ENCODE peak calls at places on chromosome 3, in ten cellular contexts. V, X, E, Z, W, C, Q, I, M and N are unnamed samples. For H3K4me1 and H3K36me3, the result is how much of the 10 kb centered on the place peaks cover.

GRCh38 chr3:56801597-56802410 is at the start of gene ARHGEF3:
- DNase-seq in M (peak), C (peak), Q (peak), X (peak), W (peak), Z (peak), V (peak), E (peak), I (peak), N (peak)

GRCh38 chr3:157135671-157136396 is 24.1 kb downstream of the CCNL1 start:
- DNase-seq in Z (no peak), C (no peak), V (no peak), X (no peak), W (no peak), E (peak), Q (peak), I (no peak), M (no peak), N (peak)

GRCh38 chr3:110149763-110150162 is 812.4 kb upstream of the DPPA4 start:
- DNase-seq in Q (no peak), C (no peak), X (no peak), Z (no peak), V (no peak), E (no peak), M (no peak), W (no peak), I (no peak), N (no peak)

GRCh38 chr3:48562367-48563095 is 1.1 kb downstream of the UCN2 start:
- DNase-seq in E (no peak), I (no peak), Q (no peak), V (no peak), W (no peak), Z (no peak), X (no peak), C (no peak), M (no peak), N (no peak)

GRCh38 chr3:67526246-67526645 is 128.2 kb downstream of the SUCLG2 start:
- DNase-seq in C (no peak), E (peak), W (no peak), I (no peak), X (no peak), M (no peak), V (no peak), Z (no peak), Q (no peak), N (no peak)

GRCh38 chr3:197305854-197306253 is 7.4 kb upstream of the DLG1 start:
- DNase-seq in E (peak), M (no peak), Q (no peak), C (no peak), X (no peak), W (no peak), V (no peak), I (no peak), Z (no peak), N (no peak)

GRCh38 chr3:149343951-149344350 is 10.5 kb upstream of the TM4SF18 start:
- DNase-seq in V (no peak), M (no peak), W (no peak), E (no peak), X (no peak), I (no peak), C (no peak), Z (no peak), Q (no peak), N (no peak)

GRCh38 chr3:126083138-126083445 is 832 bp downstream of the SLC41A3 start:
- DNase-seq in V (no peak), Q (no peak), X (no peak), Z (no peak), C (no peak), E (no peak), I (no peak), M (no peak), W (no peak), N (no peak)

GRCh38 chr3:59995563-59995962 is 945.7 kb upstream of the CFAP20DC start:
- DNase-seq in X (no peak), M (no peak), E (no peak), V (no peak), C (no peak), W (no peak), I (no peak), Q (no peak), Z (no peak), N (no peak)

GRCh38 chr3:123459867-123460266 is 11.0 kb upstream of the ADCY5 start:
- DNase-seq in M (no peak), Z (no peak), X (no peak), I (no peak), E (no peak), C (no peak), V (no peak), W (no peak), Q (no peak), N (no peak)

GRCh38 chr3:132180337-132180791 is 136.8 kb upstream of the ACP3 start:
- DNase-seq in Q (no peak), V (no peak), I (peak), M (no peak), Z (no peak), C (no peak), W (no peak), X (peak), E (peak), N (no peak)

GRCh38 chr3:172625404-172625803 is 85.5 kb downstream of the NCEH1 start:
- DNase-seq in I (no peak), X (no peak), V (no peak), C (no peak), E (peak), Z (no peak), Q (no peak), W (no peak), M (no peak), N (no peak)

GRCh38 chr3:60289356-60289935 is 961.8 kb downstream of the FHIT start:
- DNase-seq in C (no peak), Q (no peak), E (no peak), I (no peak), V (no peak), M (no peak), X (no peak), Z (no peak), W (no peak), N (no peak)

GRCh38 chr3:197286678-197287077 is 11.7 kb downstream of the DLG1 start:
- DNase-seq in I (no peak), V (no peak), E (no peak), C (no peak), Q (no peak), M (no peak), Z (no peak), W (no peak), X (no peak), N (no peak)

GRCh38 chr3:178525180-178525704 is 11.0 kb upstream of the KCNMB2 start:
- DNase-seq in W (no peak), E (peak), Q (no peak), V (no peak), C (no peak), I (no peak), X (no peak), M (no peak), Z (no peak), N (no peak)

GRCh38 chr3:125054436-125055164 is 1.2 kb downstream of the HEG1 start:
- DNase-seq in X (no peak), V (no peak), W (no peak), I (no peak), Z (no peak), Q (peak), M (no peak), E (peak), C (no peak), N (no peak)

GRCh38 chr3:102165367-102165766 is 269.4 kb upstream of the ZPLD1 start:
- DNase-seq in Q (no peak), V (no peak), E (peak), I (no peak), W (no peak), X (no peak), Z (no peak), C (no peak), M (no peak), N (no peak)

GRCh38 chr3:103712320-103713008 is 1277.6 kb downstream of the ZPLD1 start:
- DNase-seq in V (no peak), Z (no peak), C (no peak), X (peak), Q (no peak), E (no peak), M (no peak), W (no peak), I (no peak), N (no peak)

GRCh38 chr3:59212128-59212764 is 162.4 kb upstream of the CFAP20DC start:
- DNase-seq in X (peak), E (peak), Z (no peak), I (no peak), M (no peak), V (no peak), C (no peak), W (no peak), Q (no peak), N (no peak)

GRCh38 chr3:65551945-65552344 is 486.8 kb downstream of the MAGI1 start:
- DNase-seq in Z (no peak), I (no peak), V (no peak), W (no peak), Q (no peak), E (no peak), M (no peak), C (no peak), X (no peak), N (no peak)

GRCh38 chr3:52532838-52533622 is 627 bp downstream of the NT5DC2 start:
- DNase-seq in Q (peak), M (peak), C (peak), W (no peak), X (no peak), Z (peak), E (peak), I (no peak), V (peak), N (peak)

GRCh38 chr3:12948891-12949711 is 107.7 kb upstream of the RPL32 start:
- DNase-seq in E (peak), Q (no peak), W (no peak), X (peak), Z (no peak), V (no peak), M (peak), I (peak), C (no peak), N (peak)

GRCh38 chr3:176274161-176274560 is 923.1 kb downstream of the TBL1XR1 start:
- DNase-seq in Q (no peak), C (no peak), W (no peak), X (no peak), M (no peak), I (no peak), V (no peak), E (no peak), Z (no peak), N (no peak)

GRCh38 chr3:57257678-57258077 is 30.1 kb downstream of the APPL1 start:
- DNase-seq in V (no peak), E (no peak), W (no peak), Q (no peak), I (no peak), M (no peak), C (no peak), X (no peak), Z (no peak), N (no peak)

GRCh38 chr3:138949002-138949418 is 2.0 kb downstream of the FOXL2NB start:
- DNase-seq in M (no peak), Q (peak), X (no peak), I (no peak), C (no peak), V (no peak), Z (no peak), W (no peak), E (no peak), N (no peak)

GRCh38 chr3:194852836-194853508 is 167.3 kb downstream of the FAM43A start:
- DNase-seq in M (no peak), V (no peak), W (no peak), C (no peak), E (no peak), Z (no peak), X (no peak), I (no peak), Q (no peak), N (no peak)

GRCh38 chr3:194852345-194852744 is 166.7 kb downstream of the FAM43A start:
- DNase-seq in X (no peak), C (no peak), V (no peak), Q (no peak), E (no peak), Z (no peak), W (no peak), I (no peak), M (no peak), N (no peak)

GRCh38 chr3:194854290-194855024 is 168.8 kb downstream of the FAM43A start:
- DNase-seq in I (no peak), E (no peak), M (no peak), C (no peak), X (no peak), Q (no peak), V (no peak), W (no peak), Z (no peak), N (no peak)

GRCh38 chr3:194851254-194851653 is 165.6 kb downstream of the FAM43A start:
- DNase-seq in C (no peak), Z (no peak), Q (no peak), E (no peak), X (no peak), I (no peak), V (no peak), M (no peak), W (no peak), N (no peak)

DNA sequence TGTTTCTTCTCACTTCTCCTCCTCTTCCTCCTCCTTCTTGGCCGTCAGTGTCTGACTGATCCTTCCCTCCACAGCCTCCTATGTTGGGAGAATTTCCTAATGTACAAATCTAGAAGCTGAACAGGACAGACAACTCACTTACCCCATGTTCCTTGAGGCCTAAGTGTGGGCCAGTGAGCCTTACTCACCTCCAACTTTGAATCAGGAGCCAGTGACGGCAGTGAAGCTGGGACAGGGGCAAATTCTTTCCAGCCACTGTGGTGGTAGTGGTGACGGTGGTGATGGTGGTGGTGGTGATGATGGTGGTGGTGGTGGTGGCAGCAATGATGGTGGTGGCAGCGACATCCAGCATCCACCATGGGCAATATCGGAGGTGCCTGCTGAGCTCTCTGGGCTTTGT is 166.3 kb downstream of the FAM43A start:
- DNase-seq in I (no peak), C (no peak), E (no peak), Q (no peak), Z (no peak), W (no peak), V (no peak), M (no peak), X (no peak), N (no peak)
- H3K4me1 ChIP-seq in I (under half), C (under half), E (under half), Q (under half), Z (under half), W (under half), V (under half), M (under half), X (under half), N (under half)

DNA sequence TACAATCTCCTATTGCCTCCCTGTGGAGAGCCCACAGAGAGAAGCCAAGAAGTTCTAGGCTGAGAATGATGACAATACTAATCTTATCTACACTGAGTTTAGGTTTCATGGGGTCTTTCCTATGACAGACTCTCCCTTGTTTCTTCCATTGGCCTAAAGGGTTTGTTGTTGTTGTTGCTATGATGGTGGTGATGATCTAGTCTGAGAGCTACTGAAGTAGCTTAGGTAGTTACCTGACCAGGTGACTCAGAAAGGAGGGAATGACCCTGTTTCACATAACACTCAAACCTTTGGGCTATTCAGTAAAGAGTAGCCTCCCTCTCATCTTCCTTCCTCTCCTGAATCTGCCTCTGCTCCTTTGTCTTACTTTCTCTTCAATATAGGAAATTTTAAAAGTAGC is 170.2 kb downstream of the GMNC start:
- DNase-seq in W (no peak), C (no peak), Z (no peak), M (no peak), Q (no peak), I (no peak), X (no peak), V (no peak), E (no peak), N (no peak)
- TF ChIP-seq CTCF in W (no peak), C (no peak), Z (no peak), M (no peak), Q (no peak), I (no peak), X (no peak), V (no peak), E (no peak), N (no peak)

GRCh38 chr3:37052860-37053259 is 59.5 kb downstream of the MLH1 start:
- DNase-seq in X (no peak), Z (no peak), Q (no peak), W (no peak), I (no peak), E (no peak), V (no peak), M (no peak), C (no peak), N (no peak)

GRCh38 chr3:37054370-37054769 is 61.1 kb downstream of the MLH1 start:
- DNase-seq in C (no peak), W (no peak), Z (no peak), Q (no peak), M (no peak), E (peak), V (no peak), I (no peak), X (peak), N (no peak)

GRCh38 chr3:37050242-37050641 is 56.9 kb downstream of the MLH1 start:
- DNase-seq in C (no peak), X (no peak), Q (no peak), V (no peak), W (no peak), Z (no peak), I (peak), E (no peak), M (no peak), N (no peak)

GRCh38 chr3:37053753-37054152 is 60.4 kb downstream of the MLH1 start:
- DNase-seq in E (no peak), V (no peak), W (no peak), C (no peak), X (no peak), M (no peak), Z (no peak), I (no peak), Q (no peak), N (no peak)

GRCh38 chr3:37053337-37053736 is 60.0 kb downstream of the MLH1 start:
- DNase-seq in I (no peak), V (no peak), E (no peak), C (no peak), X (no peak), Q (no peak), Z (no peak), W (no peak), M (no peak), N (no peak)
- H3K36me3 ChIP-seq in I (under half), V (under half), E (under half), C (under half), X (under half), Q (under half), Z (half or more), W (under half), M (under half), N (half or more)

GRCh38 chr3:36894924-36895323 is 49.9 kb downstream of the TRANK1 start:
- DNase-seq in E (no peak), V (no peak), M (no peak), I (no peak), Z (no peak), W (no peak), C (no peak), X (no peak), Q (no peak), N (no peak)
- H3K4me1 ChIP-seq in E (under half), V (under half), M (under half), I (under half), Z (under half), W (under half), C (under half), X (under half), Q (under half), N (under half)

GRCh38 chr3:32334675-32335074 is 57.0 kb upstream of the CMTM7 start:
- DNase-seq in E (no peak), V (no peak), W (no peak), M (no peak), Q (no peak), Z (no peak), I (no peak), X (no peak), C (peak), N (no peak)
- TF ChIP-seq CTCF in E (peak), V (no peak), W (no peak), M (no peak), Q (no peak), Z (no peak), I (peak), X (peak), C (no peak), N (peak)

DNA sequence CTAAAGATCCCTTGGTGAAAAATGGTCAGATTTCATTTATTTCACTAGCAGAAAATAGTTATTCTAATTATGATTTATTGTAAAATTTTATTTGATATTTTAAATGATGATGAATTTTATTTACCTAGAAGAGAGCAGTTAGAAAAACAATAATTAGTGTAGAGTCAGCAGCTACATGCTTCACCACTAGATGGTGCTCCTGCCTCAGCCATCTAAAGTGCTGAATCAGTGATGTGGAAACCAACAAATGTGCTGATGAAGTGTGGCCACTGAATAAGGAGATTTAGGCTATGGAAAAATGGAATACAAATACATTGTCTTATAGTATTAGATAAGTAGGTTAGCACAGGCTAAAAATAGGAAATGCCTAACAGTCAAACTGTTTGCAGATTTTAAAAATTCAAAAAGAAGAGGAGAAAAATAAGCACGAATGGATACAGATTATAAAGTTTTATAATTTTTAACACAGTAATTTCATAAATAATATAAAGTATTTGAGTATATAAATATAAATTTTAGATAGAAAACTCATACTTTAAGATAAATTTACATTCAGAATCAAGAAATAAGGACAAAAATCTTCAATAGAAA is 109.8 kb downstream of the PPP2R3A start:
- DNase-seq in C (peak), E (peak), Z (peak), W (peak), X (peak), V (peak), M (peak), Q (peak), I (peak), N (no peak)
- H3K36me3 ChIP-seq in C (under half), E (under half), Z (under half), W (under half), X (under half), V (under half), M (under half), Q (under half), I (under half), N (under half)

GRCh38 chr3:195896361-195897080 is 11.8 kb downstream of the TNK2 start:
- DNase-seq in M (no peak), V (peak), C (no peak), Q (peak), E (peak), I (peak), Z (peak), W (no peak), X (no peak), N (no peak)

GRCh38 chr3:195899701-195900425 is 8.5 kb downstream of the TNK2 start:
- DNase-seq in Z (no peak), W (no peak), I (no peak), V (peak), X (no peak), C (no peak), M (no peak), Q (no peak), E (no peak), N (peak)

GRCh38 chr3:195897081-195897852 is 11.1 kb downstream of the TNK2 start:
- DNase-seq in C (no peak), V (peak), Q (peak), W (peak), Z (peak), X (no peak), I (peak), E (peak), M (no peak), N (no peak)

GRCh38 chr3:195895900-195896360 is 12.4 kb downstream of the TNK2 start:
- DNase-seq in I (peak), W (peak), C (peak), E (no peak), X (no peak), Q (peak), V (peak), M (peak), Z (peak), N (peak)

GRCh38 chr3:195897853-195898415 is 10.4 kb downstream of the TNK2 start:
- DNase-seq in E (no peak), W (no peak), M (no peak), X (no peak), Q (no peak), V (peak), C (no peak), Z (no peak), I (no peak), N (peak)
- H3K4me1 ChIP-seq in E (under half), W (half or more), M (under half), X (under half), Q (under half), V (under half), C (half or more), Z (under half), I (under half), N (under half)